ENCODE peak calls at places on chromosomes 11 and 22, in ten cellular contexts. P, I, L, G, U, K, J, C, O and Y are unnamed samples.

GRCh38 chr11:20156876-20157613 is 3.2 kb downstream of the DBX1 start:
- DNase-seq in L (peak), O (no peak), P (no peak), K (no peak), U (no peak), I (no peak), C (no peak), J (no peak), G (peak), Y (no peak)

GRCh38 chr11:20114588-20114987 is 45.7 kb downstream of the DBX1 start:
- DNase-seq in O (no peak), P (no peak), C (peak), L (no peak), J (peak), U (no peak), I (no peak), K (peak), G (no peak), Y (no peak)

GRCh38 chr11:101321222-101321621 is 191.6 kb upstream of the PGR start:
- DNase-seq in O (no peak), U (no peak), K (no peak), C (peak), L (no peak), P (no peak), G (no peak), I (no peak), J (no peak), Y (peak)

GRCh38 chr22:38554281-38554680 is 15.7 kb downstream of the DMC1 start:
- DNase-seq in L (no peak), P (peak), J (no peak), I (no peak), C (no peak), U (peak), O (peak), G (no peak), K (peak), Y (peak)

GRCh38 chr22:29815580-29815979 is 22.5 kb downstream of the ASCC2 start:
- DNase-seq in C (no peak), K (no peak), L (no peak), G (no peak), U (no peak), O (no peak), I (no peak), J (no peak), P (no peak), Y (no peak)

GRCh38 chr11:61860054-61860903 is 31.1 kb downstream of the FADS3 start:
- DNase-seq in P (peak), K (peak), C (no peak), I (no peak), L (no peak), O (no peak), U (no peak), J (peak), G (no peak), Y (no peak)

GRCh38 chr11:33735166-33735425 is 1.1 kb downstream of the CD59 start:
- DNase-seq in O (no peak), U (no peak), L (no peak), P (no peak), G (no peak), C (no peak), J (no peak), I (no peak), K (peak), Y (no peak)

GRCh38 chr11:6405039-6405667 is 13.7 kb downstream of the APBB1 start:
- DNase-seq in P (no peak), J (no peak), U (no peak), L (no peak), K (no peak), G (no peak), I (no peak), C (no peak), O (no peak), Y (no peak)

GRCh38 chr11:27592111-27592780 is 85.7 kb upstream of the LIN7C start:
- DNase-seq in I (no peak), C (no peak), U (no peak), K (no peak), L (no peak), J (no peak), P (no peak), O (no peak), G (no peak), Y (no peak)

GRCh38 chr11:110123003-110123402 is 29.8 kb downstream of the ZC3H12C start:
- DNase-seq in J (no peak), C (no peak), I (no peak), U (peak), K (peak), P (no peak), L (no peak), G (no peak), O (peak), Y (no peak)

GRCh38 chr11:125881291-125881690 is 6.2 kb upstream of the HYLS1 start:
- DNase-seq in U (no peak), I (no peak), O (no peak), G (no peak), J (no peak), L (no peak), K (no peak), C (no peak), P (no peak), Y (no peak)

GRCh38 chr11:47180006-47180787 is 3.5 kb upstream of the ARFGAP2 start:
- DNase-seq in C (no peak), J (no peak), U (no peak), P (no peak), O (no peak), K (no peak), L (no peak), I (no peak), G (no peak), Y (no peak)

GRCh38 chr11:131421066-131421855 is 50.8 kb downstream of the NTM start:
- DNase-seq in P (no peak), C (no peak), K (no peak), U (no peak), J (no peak), G (no peak), O (no peak), I (no peak), L (no peak), Y (no peak)